ENCODE peak calls at places on chromosomes 2 and 18, in five cellular contexts. One of them, this sample, is unnamed.

GRCh38 chr18:52118684-52119083 is 221.3 kb upstream of the DCC start:
- DNase-seq in upper lobe of left lung: no peak
- DNase-seq in transverse colon: no peak
- DNase-seq in stomach: no peak
- DNase-seq in suprapubic skin: no peak
- DNase-seq in this sample: no peak

GRCh38 chr2:114201781-114202180 is 240.7 kb upstream of the DPP10 start:
- DNase-seq in stomach: no peak
- DNase-seq in suprapubic skin: no peak
- DNase-seq in upper lobe of left lung: no peak
- DNase-seq in transverse colon: no peak
- DNase-seq in this sample: no peak

GRCh38 chr2:37026050-37026449 is 58.1 kb downstream of the HEATR5B start:
- DNase-seq in stomach: no peak
- DNase-seq in transverse colon: no peak
- DNase-seq in upper lobe of left lung: no peak
- DNase-seq in suprapubic skin: no peak
- DNase-seq in this sample: no peak

GRCh38 chr2:169819106-169819505 is 5.6 kb downstream of the METTL5 start:
- DNase-seq in upper lobe of left lung: no peak
- DNase-seq in suprapubic skin: no peak
- DNase-seq in transverse colon: no peak
- DNase-seq in stomach: no peak
- DNase-seq in this sample: no peak

GRCh38 chr2:216292886-216293291 is 79.4 kb downstream of the MARCHF4 start:
- DNase-seq in stomach: no peak
- DNase-seq in upper lobe of left lung: no peak
- DNase-seq in suprapubic skin: no peak
- DNase-seq in transverse colon: no peak
- DNase-seq in this sample: no peak

GRCh38 chr18:51437280-51438271 is 240.1 kb upstream of the MEX3C start:
- DNase-seq in transverse colon: no peak
- DNase-seq in stomach: no peak
- DNase-seq in suprapubic skin: no peak
- DNase-seq in upper lobe of left lung: no peak
- DNase-seq in this sample: no peak

GRCh38 chr2:8676915-8677645 is 4.8 kb upstream of the ID2 start:
- DNase-seq in suprapubic skin: no peak
- DNase-seq in stomach: no peak
- DNase-seq in transverse colon: peak; percentile 29
- DNase-seq in upper lobe of left lung: no peak
- DNase-seq in this sample: no peak

GRCh38 chr2:122023059-122023879 is 267.8 kb downstream of the TSN start:
- DNase-seq in stomach: no peak
- DNase-seq in transverse colon: no peak
- DNase-seq in suprapubic skin: no peak
- DNase-seq in upper lobe of left lung: no peak
- DNase-seq in this sample: no peak

GRCh38 chr2:165582863-165583506 is 113.5 kb downstream of the CSRNP3 start:
- DNase-seq in upper lobe of left lung: peak; percentile 57
- DNase-seq in suprapubic skin: no peak
- DNase-seq in transverse colon: no peak
- DNase-seq in stomach: no peak
- DNase-seq in this sample: no peak

GRCh38 chr2:26720322-26721166 is 28.0 kb downstream of the KCNK3 start:
- DNase-seq in transverse colon: peak; percentile 74
- DNase-seq in suprapubic skin: no peak
- DNase-seq in upper lobe of left lung: peak; percentile 85
- DNase-seq in stomach: peak; percentile 88
- DNase-seq in this sample: peak; percentile 52

GRCh38 chr18:67468038-67468437 is 48.5 kb downstream of the DSEL start:
- DNase-seq in transverse colon: no peak
- DNase-seq in stomach: no peak
- DNase-seq in upper lobe of left lung: no peak
- DNase-seq in suprapubic skin: no peak
- DNase-seq in this sample: no peak

GRCh38 chr2:204274991-204275390 is 270.3 kb upstream of the PARD3B start:
- DNase-seq in suprapubic skin: no peak
- DNase-seq in transverse colon: no peak
- DNase-seq in stomach: no peak
- DNase-seq in upper lobe of left lung: no peak
- DNase-seq in this sample: no peak

GRCh38 chr2:137964066-137964858 is at the start of gene HNMT:
- DNase-seq in stomach: peak; percentile 58
- DNase-seq in suprapubic skin: peak; percentile 78
- DNase-seq in upper lobe of left lung: peak; percentile 59
- DNase-seq in transverse colon: peak; percentile 64
- DNase-seq in this sample: peak; percentile 46

GRCh38 chr18:6868033-6868432 is 138.5 kb downstream of the ARHGAP28 start:
- DNase-seq in upper lobe of left lung: no peak
- DNase-seq in transverse colon: no peak
- DNase-seq in suprapubic skin: no peak
- DNase-seq in stomach: no peak
- DNase-seq in this sample: no peak

GRCh38 chr2:5433855-5434254 is 258.3 kb upstream of the SOX11 start:
- DNase-seq in transverse colon: no peak
- DNase-seq in upper lobe of left lung: no peak
- DNase-seq in stomach: no peak
- DNase-seq in suprapubic skin: no peak
- DNase-seq in this sample: no peak

GRCh38 chr18:55509631-55510372 is 78.2 kb downstream of the TCF4 start:
- DNase-seq in transverse colon: no peak
- DNase-seq in suprapubic skin: no peak
- DNase-seq in stomach: no peak
- DNase-seq in upper lobe of left lung: no peak
- DNase-seq in this sample: no peak

GRCh38 chr2:170974304-170974993 is 45.4 kb downstream of the GORASP2 start:
- DNase-seq in transverse colon: peak; percentile 21
- DNase-seq in upper lobe of left lung: peak; percentile 58
- DNase-seq in suprapubic skin: no peak
- DNase-seq in stomach: peak; percentile 31
- DNase-seq in this sample: peak; percentile 60

GRCh38 chr18:6414723-6415362 is at the start of gene L3MBTL4:
- DNase-seq in stomach: peak; percentile 69
- DNase-seq in suprapubic skin: no peak
- DNase-seq in transverse colon: peak; percentile 58
- DNase-seq in upper lobe of left lung: peak; percentile 73
- DNase-seq in this sample: no peak

GRCh38 chr2:223563462-223563861 is 38.7 kb downstream of the SCG2 start:
- DNase-seq in stomach: no peak
- DNase-seq in transverse colon: no peak
- DNase-seq in suprapubic skin: no peak
- DNase-seq in upper lobe of left lung: no peak
- DNase-seq in this sample: no peak

GRCh38 chr2:3492951-3493609 is 26.3 kb downstream of the ADI1 start:
- DNase-seq in suprapubic skin: no peak
- DNase-seq in stomach: peak; percentile 23
- DNase-seq in upper lobe of left lung: no peak
- DNase-seq in transverse colon: no peak
- DNase-seq in this sample: no peak

GRCh38 chr18:78914586-78914935 is 65.1 kb upstream of the SALL3 start:
- DNase-seq in stomach: no peak
- DNase-seq in transverse colon: no peak
- DNase-seq in suprapubic skin: no peak
- DNase-seq in upper lobe of left lung: no peak
- DNase-seq in this sample: no peak

GRCh38 chr2:145166716-145167115 is 646.8 kb upstream of the ZEB2 start:
- DNase-seq in stomach: no peak
- DNase-seq in upper lobe of left lung: no peak
- DNase-seq in suprapubic skin: no peak
- DNase-seq in transverse colon: no peak
- DNase-seq in this sample: no peak

GRCh38 chr18:12296087-12296403 is 12.0 kb upstream of the TUBB6 start:
- DNase-seq in suprapubic skin: peak; percentile 60
- DNase-seq in stomach: no peak
- DNase-seq in transverse colon: no peak
- DNase-seq in upper lobe of left lung: no peak
- DNase-seq in this sample: no peak

GRCh38 chr2:68043719-68044498 is 18.9 kb downstream of the C1D start:
- DNase-seq in suprapubic skin: no peak
- DNase-seq in transverse colon: no peak
- DNase-seq in stomach: no peak
- DNase-seq in upper lobe of left lung: no peak
- DNase-seq in this sample: no peak

GRCh38 chr18:74264303-74265020 is 27.3 kb downstream of the CYB5A start:
- DNase-seq in upper lobe of left lung: peak; percentile 51
- DNase-seq in transverse colon: no peak
- DNase-seq in suprapubic skin: no peak
- DNase-seq in stomach: no peak
- DNase-seq in this sample: no peak

GRCh38 chr2:135638825-135639224 is 102.8 kb upstream of the UBXN4 start:
- DNase-seq in stomach: no peak
- DNase-seq in upper lobe of left lung: no peak
- DNase-seq in transverse colon: no peak
- DNase-seq in suprapubic skin: no peak
- DNase-seq in this sample: no peak

GRCh38 chr2:206063635-206064034 is 22.3 kb downstream of the INO80D start:
- DNase-seq in suprapubic skin: no peak
- DNase-seq in transverse colon: no peak
- DNase-seq in stomach: no peak
- DNase-seq in upper lobe of left lung: no peak
- DNase-seq in this sample: no peak

GRCh38 chr2:39431592-39432316 is 5.3 kb downstream of the MAP4K3 start:
- DNase-seq in transverse colon: no peak
- DNase-seq in stomach: no peak
- DNase-seq in suprapubic skin: no peak
- DNase-seq in upper lobe of left lung: peak; percentile 67
- DNase-seq in this sample: no peak
- H3K4me1 ChIP-seq in transverse colon: peaks cover 5% of the 10 kb centered on the region
- H3K4me1 ChIP-seq in stomach: peaks cover 81% of the 10 kb centered on the region
- H3K4me1 ChIP-seq in suprapubic skin: peaks cover 59% of the 10 kb centered on the region
- H3K4me1 ChIP-seq in upper lobe of left lung: peaks cover 55% of the 10 kb centered on the region
- H3K4me1 ChIP-seq in this sample: peaks cover 22% of the 10 kb centered on the region

GRCh38 chr2:191030521-191031154 is 16.7 kb upstream of the STAT1 start:
- DNase-seq in suprapubic skin: no peak
- DNase-seq in transverse colon: no peak
- DNase-seq in stomach: no peak
- DNase-seq in upper lobe of left lung: no peak
- DNase-seq in this sample: no peak
- TF ChIP-seq POLR2AphosphoS5 in suprapubic skin: no peak
- TF ChIP-seq POLR2AphosphoS5 in transverse colon: no peak
- TF ChIP-seq POLR2AphosphoS5 in stomach: no peak
- TF ChIP-seq POLR2AphosphoS5 in upper lobe of left lung: no peak
- TF ChIP-seq POLR2AphosphoS5 in this sample: no peak

GRCh38 chr18:42412281-42412680 is 457.2 kb downstream of the PIK3C3 start:
- DNase-seq in upper lobe of left lung: no peak
- DNase-seq in stomach: no peak
- DNase-seq in transverse colon: no peak
- DNase-seq in suprapubic skin: no peak
- DNase-seq in this sample: no peak
- H3K4me1 ChIP-seq in upper lobe of left lung: no peaks in the 10 kb centered on the region
- H3K4me1 ChIP-seq in stomach: no peaks in the 10 kb centered on the region
- H3K4me1 ChIP-seq in transverse colon: no peaks in the 10 kb centered on the region
- H3K4me1 ChIP-seq in suprapubic skin: peaks cover 7% of the 10 kb centered on the region
- H3K4me1 ChIP-seq in this sample: no peaks in the 10 kb centered on the region

GRCh38 chr2:150076281-150076680 is 411.2 kb downstream of the RND3 start:
- DNase-seq in suprapubic skin: no peak
- DNase-seq in transverse colon: no peak
- DNase-seq in stomach: no peak
- DNase-seq in upper lobe of left lung: no peak
- DNase-seq in this sample: no peak

GRCh38 chr2:150080115-150080514 is 407.4 kb downstream of the RND3 start:
- DNase-seq in transverse colon: no peak
- DNase-seq in suprapubic skin: no peak
- DNase-seq in upper lobe of left lung: no peak
- DNase-seq in stomach: no peak
- DNase-seq in this sample: no peak

GRCh38 chr2:150085478-150085877 is 402.0 kb downstream of the RND3 start:
- DNase-seq in suprapubic skin: no peak
- DNase-seq in stomach: no peak
- DNase-seq in upper lobe of left lung: no peak
- DNase-seq in transverse colon: no peak
- DNase-seq in this sample: no peak

DNA sequence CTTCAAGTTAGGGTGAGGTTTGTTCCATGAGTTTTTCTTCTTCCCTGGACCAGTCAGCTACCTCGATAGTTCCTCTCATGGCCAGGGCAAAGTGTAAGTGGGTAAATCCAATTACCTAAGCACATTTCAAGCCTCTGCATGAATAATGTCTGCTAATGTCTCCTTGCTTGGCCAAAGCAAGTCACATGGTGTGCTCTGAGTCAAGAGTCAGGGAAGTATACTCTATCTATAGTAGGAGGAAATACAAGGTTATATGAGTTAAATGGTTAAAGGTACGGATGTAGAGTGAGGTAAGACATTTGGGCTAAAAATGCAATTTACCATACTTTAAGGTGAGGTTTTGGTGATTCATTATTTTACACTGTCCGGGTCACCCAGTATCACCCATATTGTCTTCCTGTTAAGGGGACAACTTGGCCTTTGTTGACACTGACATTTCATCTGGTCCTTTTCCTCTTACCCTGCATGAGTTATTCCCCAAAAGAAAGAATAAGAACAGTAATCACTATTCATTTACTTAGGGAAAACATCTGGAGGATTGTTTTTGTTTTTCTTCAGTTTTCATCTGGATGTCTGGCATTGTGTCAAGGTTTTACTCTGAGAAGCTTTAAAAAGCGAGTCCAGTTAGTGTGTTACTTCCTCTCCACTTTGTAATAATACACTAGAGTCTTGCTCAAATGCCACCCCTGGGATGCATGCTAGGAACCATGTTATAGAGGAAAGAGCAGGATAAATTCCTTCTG is 405.5 kb downstream of the RND3 start:
- DNase-seq in stomach: no peak
- DNase-seq in transverse colon: no peak
- DNase-seq in upper lobe of left lung: no peak
- DNase-seq in suprapubic skin: no peak
- DNase-seq in this sample: no peak
- TF ChIP-seq POLR2AphosphoS5 in stomach: no peak
- TF ChIP-seq POLR2AphosphoS5 in transverse colon: no peak
- TF ChIP-seq POLR2AphosphoS5 in upper lobe of left lung: no peak
- TF ChIP-seq POLR2AphosphoS5 in suprapubic skin: no peak
- TF ChIP-seq POLR2AphosphoS5 in this sample: no peak

GRCh38 chr2:207133862-207134519 is 31.8 kb downstream of the KLF7 start:
- DNase-seq in upper lobe of left lung: peak; percentile 81
- DNase-seq in suprapubic skin: no peak
- DNase-seq in stomach: no peak
- DNase-seq in transverse colon: peak; percentile 51
- DNase-seq in this sample: no peak
- H3K4me1 ChIP-seq in upper lobe of left lung: peaks cover 76% of the 10 kb centered on the region
- H3K4me1 ChIP-seq in suprapubic skin: peaks cover 48% of the 10 kb centered on the region
- H3K4me1 ChIP-seq in stomach: peaks cover 82% of the 10 kb centered on the region
- H3K4me1 ChIP-seq in transverse colon: peaks cover 17% of the 10 kb centered on the region
- H3K4me1 ChIP-seq in this sample: peaks cover 5% of the 10 kb centered on the region

DNA sequence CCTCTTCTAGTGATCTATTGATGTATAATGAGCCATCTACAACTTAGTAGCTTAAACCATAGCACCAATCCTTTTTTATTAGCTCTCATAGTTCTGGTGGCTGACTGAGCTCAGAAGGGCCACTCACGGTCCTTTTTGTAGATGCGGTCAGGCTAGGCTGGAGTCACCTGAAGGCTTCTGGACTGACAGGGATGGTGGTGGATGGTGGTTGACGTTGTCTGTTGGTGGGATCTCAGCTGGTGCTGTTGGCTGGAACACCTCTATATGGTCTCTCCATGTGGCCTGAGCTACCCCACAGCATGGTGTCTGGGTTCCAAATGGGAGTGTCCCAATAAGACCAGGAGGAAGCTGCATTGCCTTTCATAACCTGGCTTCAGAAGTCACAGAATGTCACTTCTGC is 68.0 kb downstream of the BCL2L11 start:
- DNase-seq in stomach: no peak
- DNase-seq in suprapubic skin: no peak
- DNase-seq in transverse colon: no peak
- DNase-seq in upper lobe of left lung: no peak
- DNase-seq in this sample: no peak
- TF ChIP-seq POLR2AphosphoS5 in stomach: no peak
- TF ChIP-seq POLR2AphosphoS5 in suprapubic skin: no peak
- TF ChIP-seq POLR2AphosphoS5 in transverse colon: no peak
- TF ChIP-seq POLR2AphosphoS5 in upper lobe of left lung: no peak
- TF ChIP-seq POLR2AphosphoS5 in this sample: no peak